ENCODE peak calls at places on chromosomes 16 and 17, in five cellular contexts. X, Z, B, Q and H are unnamed samples.

GRCh38 chr16:28923231-28923587 is 1.8 kb downstream of the RABEP2 start:
- DNase-seq in X (no peak), Z (no peak), B (no peak), Q (no peak), H (no peak)

GRCh38 chr16:77715145-77715544 is 7.2 kb upstream of the NUDT7 start:
- DNase-seq in X (no peak), Z (no peak), B (no peak), Q (no peak), H (no peak)

GRCh38 chr16:1647904-1648303 is 30.2 kb upstream of the JPT2 start:
- DNase-seq in X (no peak), Z (no peak), B (no peak), Q (no peak), H (no peak)

GRCh38 chr17:43891851-43892671 is 15.3 kb downstream of the MPP2 start:
- DNase-seq in X (no peak), Z (no peak), B (no peak), Q (no peak), H (no peak)

GRCh38 chr17:71019699-71020098 is 850.4 kb downstream of the KCNJ2 start:
- DNase-seq in X (no peak), Z (no peak), B (no peak), Q (no peak), H (no peak)

GRCh38 chr17:6413073-6413472 is 21.8 kb downstream of the AIPL1 start:
- DNase-seq in X (no peak), Z (peak), B (no peak), Q (no peak), H (no peak)

GRCh38 chr17:80277751-80278671 is 17.4 kb downstream of the RNF213 start:
- DNase-seq in X (no peak), Z (no peak), B (no peak), Q (no peak), H (no peak)

GRCh38 chr17:64658931-64659330 is 3.2 kb downstream of the SMURF2 start:
- DNase-seq in X (no peak), Z (no peak), B (no peak), Q (no peak), H (no peak)

GRCh38 chr17:19332371-19333131 is 30.0 kb downstream of the B9D1 start:
- DNase-seq in X (no peak), Z (no peak), B (no peak), Q (no peak), H (no peak)

GRCh38 chr16:27520982-27521673 is 28.6 kb downstream of the GTF3C1 start:
- DNase-seq in X (no peak), Z (no peak), B (no peak), Q (peak), H (peak)

DNA sequence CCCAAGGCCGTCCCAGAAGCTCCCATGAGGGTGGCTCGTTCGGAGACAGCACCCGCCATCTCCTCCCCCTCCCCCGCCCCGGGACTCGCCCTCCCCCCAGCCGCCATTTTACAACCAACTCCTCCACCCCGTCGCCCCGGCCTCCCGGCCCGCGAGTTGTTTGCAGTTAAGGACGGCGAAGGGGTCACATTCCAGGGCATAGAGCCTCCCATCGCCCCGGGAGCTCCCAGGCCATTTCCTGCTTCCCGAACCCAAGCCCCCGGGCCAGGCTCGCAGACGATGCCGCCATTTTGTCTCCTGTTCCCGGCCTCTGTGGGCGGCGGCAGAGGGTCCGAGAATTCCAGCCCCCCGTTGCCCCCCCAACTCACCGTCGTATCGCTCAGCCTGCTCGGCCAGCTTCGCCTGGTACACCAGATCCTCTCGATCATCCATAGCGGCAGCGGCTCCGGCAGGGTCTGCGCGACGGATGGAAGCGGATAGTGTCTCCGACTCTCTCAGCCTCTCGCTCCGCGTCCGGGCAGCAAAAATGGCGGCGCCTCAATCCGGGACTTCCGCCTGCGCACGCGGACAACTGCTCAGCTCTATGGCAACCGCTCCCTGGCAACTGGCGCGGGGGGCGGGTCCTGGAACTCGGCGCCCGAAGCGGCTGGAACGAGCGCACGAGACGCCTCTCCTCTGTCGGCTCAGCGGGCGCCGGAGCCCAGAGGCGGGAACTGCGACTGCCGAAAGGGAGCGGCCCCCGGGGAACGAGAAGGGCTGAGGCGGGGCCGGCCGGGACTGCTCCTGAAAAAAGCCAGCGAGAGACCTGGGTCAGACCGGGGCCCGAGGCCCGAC is at the start of gene YWHAE:
- DNase-seq in X (peak), Z (peak), B (peak), Q (peak), H (peak)
- TF ChIP-seq CTCF in X (no peak), Z (no peak), B (no peak), Q (no peak), H (no peak)

GRCh38 chr16:81443688-81444447 is 740 bp upstream of the CMIP start:
- DNase-seq in X (no peak), Z (no peak), B (no peak), Q (peak), H (peak)
- TF ChIP-seq CTCF in X (no peak), Z (no peak), B (no peak), Q (no peak), H (no peak)

GRCh38 chr17:81324177-81324905 is 29.2 kb upstream of the SLC38A10 start:
- DNase-seq in X (no peak), Z (no peak), B (no peak), Q (no peak), H (no peak)

GRCh38 chr17:81323083-81323369 is 27.9 kb upstream of the SLC38A10 start:
- DNase-seq in X (no peak), Z (no peak), B (no peak), Q (no peak), H (no peak)

GRCh38 chr17:81325057-81325973 is 30.2 kb upstream of the SLC38A10 start:
- DNase-seq in X (no peak), Z (no peak), B (no peak), Q (no peak), H (no peak)

GRCh38 chr17:81323411-81323868 is 28.3 kb upstream of the SLC38A10 start:
- DNase-seq in X (no peak), Z (no peak), B (no peak), Q (no peak), H (no peak)

GRCh38 chr17:81322271-81323082 is 27.4 kb upstream of the SLC38A10 start:
- DNase-seq in X (no peak), Z (peak), B (no peak), Q (no peak), H (no peak)
- TF ChIP-seq CTCF in X (no peak), Z (peak), B (no peak), Q (peak), H (peak)

GRCh38 chr17:50636145-50636803 is 1.6 kb downstream of the ABCC3 start:
- DNase-seq in X (no peak), Z (no peak), B (no peak), Q (no peak), H (no peak)

GRCh38 chr17:50633683-50634082 is 998 bp upstream of the ABCC3 start:
- DNase-seq in X (no peak), Z (no peak), B (no peak), Q (no peak), H (no peak)

GRCh38 chr17:50635720-50636144 is 1.1 kb downstream of the ABCC3 start:
- DNase-seq in X (no peak), Z (no peak), B (no peak), Q (no peak), H (no peak)

GRCh38 chr17:50634123-50634914 is at the start of gene ABCC3:
- DNase-seq in X (peak), Z (peak), B (no peak), Q (peak), H (peak)

DNA sequence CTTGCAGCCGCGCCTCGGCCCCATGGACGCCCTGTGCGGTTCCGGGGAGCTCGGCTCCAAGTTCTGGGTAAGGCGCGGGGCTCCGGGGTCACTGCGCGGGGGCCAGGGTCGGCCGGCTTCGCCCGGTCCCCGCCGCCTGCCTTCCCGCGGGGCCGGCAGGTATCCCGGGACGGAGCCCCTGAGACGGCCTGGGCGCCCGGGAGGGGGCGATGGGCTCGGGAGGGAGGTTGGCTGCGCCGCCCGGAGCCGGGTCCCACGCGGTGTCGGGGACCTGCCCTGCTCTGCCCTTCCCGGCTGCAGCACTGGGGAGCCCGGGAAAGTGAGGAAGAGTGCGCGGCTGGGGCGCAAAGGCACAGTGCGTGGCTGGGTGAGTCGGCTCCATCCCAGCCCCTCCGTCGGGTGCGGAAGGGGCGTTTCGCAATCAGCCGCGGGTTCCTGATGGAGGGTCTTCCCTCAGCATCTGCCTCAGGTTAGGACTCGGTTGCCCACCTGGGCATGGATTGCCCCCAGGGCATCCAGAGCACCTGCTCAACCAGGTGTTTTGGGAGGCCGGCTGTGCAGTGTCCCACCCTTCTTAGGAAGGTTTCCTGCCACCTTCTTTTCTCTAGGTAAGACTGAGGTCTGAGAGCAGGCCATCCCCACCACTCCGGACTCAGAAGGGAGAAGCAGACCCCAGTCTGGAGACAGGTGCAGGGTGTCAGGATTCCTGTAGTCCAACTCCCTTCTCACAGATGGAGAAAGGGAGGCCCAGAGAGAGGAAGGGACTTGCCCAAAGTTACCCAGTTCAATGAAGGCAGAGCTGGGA is 436 bp downstream of the ABCC3 start:
- DNase-seq in X (no peak), Z (no peak), B (no peak), Q (no peak), H (no peak)
- TF ChIP-seq CTCF in X (no peak), Z (no peak), B (no peak), Q (no peak), H (no peak)

DNA sequence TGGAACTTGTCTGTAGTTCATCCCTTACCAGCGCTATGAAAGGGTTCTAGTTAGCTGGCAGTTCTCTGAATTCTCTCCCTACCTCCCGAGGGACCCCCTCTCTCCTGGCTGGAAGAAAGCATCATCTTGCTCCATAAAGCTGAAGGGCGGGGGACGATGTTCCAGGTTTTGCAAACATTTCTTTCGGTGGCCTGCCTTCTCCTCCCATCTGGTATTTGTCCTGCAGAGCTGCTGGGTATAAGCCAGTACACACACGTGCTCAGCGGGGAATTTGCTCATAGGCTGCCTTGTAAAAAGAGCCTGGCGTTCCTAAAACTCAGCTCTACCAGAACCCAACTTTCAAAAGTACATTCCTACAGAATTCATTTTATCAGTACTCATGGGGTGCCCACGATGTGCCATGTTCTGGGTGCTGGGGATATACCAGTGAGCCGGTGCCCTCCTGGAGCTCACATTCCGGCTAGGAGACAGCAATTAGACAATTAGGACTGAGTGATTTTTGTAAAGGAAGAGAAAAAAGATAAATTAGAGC is 616 bp upstream of the MRPL58 start:
- DNase-seq in X (peak), Z (no peak), B (no peak), Q (peak), H (peak)
- TF ChIP-seq CTCF in X (no peak), Z (no peak), B (no peak), Q (no peak), H (no peak)

DNA sequence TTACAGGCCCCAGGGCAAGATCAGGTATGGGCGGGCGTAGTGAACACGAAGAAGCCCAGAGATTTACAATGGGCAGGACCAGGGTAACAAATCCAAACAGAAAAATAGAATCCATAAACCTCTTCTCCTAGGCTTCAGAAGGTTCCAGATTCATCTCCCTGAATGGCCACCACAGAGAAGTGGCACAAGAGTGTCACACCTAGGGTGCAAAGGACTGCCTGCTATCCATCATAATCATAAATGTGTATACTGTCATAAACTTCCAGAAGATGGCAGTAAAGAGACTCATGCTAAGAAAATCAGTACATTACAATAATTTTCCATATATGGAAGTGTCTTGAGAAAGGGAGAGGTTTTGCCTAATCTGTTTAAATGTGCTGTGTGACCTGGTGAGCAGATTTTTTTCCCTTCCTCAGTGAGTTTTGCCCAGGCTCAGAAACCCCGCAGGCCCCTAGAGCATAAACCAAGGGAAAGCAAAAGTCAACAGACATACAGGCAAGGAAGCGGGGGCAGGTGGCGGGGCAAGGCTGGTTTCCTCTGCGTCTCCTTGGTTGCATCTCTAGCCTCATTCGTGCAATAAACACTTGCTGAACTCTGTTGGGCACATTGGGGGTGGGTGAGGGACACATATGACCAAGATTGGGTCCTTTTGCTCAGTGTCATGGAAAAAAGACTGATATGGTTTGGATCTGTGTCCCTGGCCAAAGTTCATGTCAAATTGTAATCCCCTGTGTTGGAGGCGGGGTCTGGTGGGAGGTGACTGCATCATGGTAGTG is 92.0 kb upstream of the CDH5 start:
- DNase-seq in X (no peak), Z (peak), B (no peak), Q (no peak), H (no peak)
- TF ChIP-seq CTCF in X (no peak), Z (peak), B (no peak), Q (no peak), H (peak)

GRCh38 chr17:50363217-50364060 is 9.5 kb downstream of the MRPL27 start:
- DNase-seq in X (no peak), Z (no peak), B (no peak), Q (no peak), H (no peak)
- TF ChIP-seq CTCF in X (no peak), Z (no peak), B (no peak), Q (no peak), H (no peak)